ENCODE peak calls at places on chromosome 12, in ten cellular contexts. P is neural progenitor cell; N is cardiac muscle cell; O is AG04450; U is pancreas; E is fibroblast of lung; G is brain microvascular endothelial cell; L is CD8-positive, alpha-beta T cell; S is HCT116; H is stomach. A is an unnamed sample.

GRCh38 chr12:38102197-38102596 is 214.4 kb upstream of the ALG10B start:
- DNase-seq in L (no peak), H (no peak), U (no peak), G (no peak), P (no peak), E (no peak), S (no peak), N (no peak), O (no peak), A (no peak)

GRCh38 chr12:3753549-3754284 is 808 bp upstream of the CRACR2A start:
- DNase-seq in U (no peak), L (no peak), G (no peak), S (no peak), O (no peak), E (no peak), P (no peak), H (no peak), N (no peak), A (no peak)

GRCh38 chr12:11745112-11745511 is 95.6 kb downstream of the ETV6 start:
- DNase-seq in H (no peak), P (no peak), G (no peak), L (no peak), N (no peak), S (no peak), U (no peak), O (no peak), E (no peak), A (no peak)

GRCh38 chr12:14554281-14555008 is 13.2 kb downstream of the PLBD1 start:
- DNase-seq in E (no peak), G (peak; percentile 1), H (peak; percentile 92), U (peak; percentile 77), S (peak; percentile 13), P (no peak), O (no peak), N (peak; percentile 92), L (no peak), A (no peak)

GRCh38 chr12:64679487-64679983 is 69.2 kb downstream of the RASSF3 start:
- DNase-seq in L (peak; percentile 57), H (peak; percentile 71), E (peak; percentile 82), U (peak; percentile 28), N (no peak), S (peak; percentile 74), P (no peak), O (no peak), G (peak; percentile 73), A (no peak)

GRCh38 chr12:108825205-108825950 is 32.0 kb downstream of the SSH1 start:
- DNase-seq in L (no peak), E (peak; percentile 79), S (no peak), G (no peak), N (no peak), H (no peak), U (no peak), O (no peak), P (no peak), A (no peak)

GRCh38 chr12:52191841-52192791 is at the start of gene KRT80:
- DNase-seq in S (peak; percentile 97), E (peak; percentile 100), L (no peak), O (peak; percentile 95), P (no peak), H (peak; percentile 89), G (peak; percentile 96), U (peak; percentile 93), N (no peak), A (no peak)

GRCh38 chr12:93847517-93848452 is 170.6 kb downstream of the CRADD start:
- DNase-seq in G (no peak), U (no peak), N (no peak), L (no peak), P (no peak), S (no peak), O (no peak), E (no peak), H (no peak), A (peak; percentile 83)

GRCh38 chr12:2877959-2878732 is 1.1 kb downstream of the RHNO1 start:
- DNase-seq in S (no peak), E (peak; percentile 27), G (no peak), L (no peak), O (no peak), N (no peak), P (peak; percentile 78), U (no peak), H (no peak), A (no peak)

GRCh38 chr12:54631551-54631950 is 3.1 kb downstream of the LACRT start:
- DNase-seq in N (no peak), U (no peak), L (no peak), E (no peak), S (no peak), H (no peak), G (no peak), O (no peak), P (no peak), A (no peak)

GRCh38 chr12:54634795-54635194 is at the start of gene LACRT:
- DNase-seq in E (no peak), H (no peak), S (no peak), U (no peak), N (no peak), L (no peak), G (no peak), P (no peak), O (no peak), A (no peak)

GRCh38 chr12:54629925-54630324 is 4.8 kb downstream of the LACRT start:
- DNase-seq in N (no peak), P (no peak), E (no peak), O (no peak), L (no peak), G (no peak), U (no peak), S (no peak), H (no peak), A (no peak)

GRCh38 chr12:54628186-54628846 is 6.4 kb downstream of the LACRT start:
- DNase-seq in G (no peak), O (no peak), L (no peak), P (no peak), U (no peak), E (no peak), N (no peak), H (no peak), S (no peak), A (no peak)

DNA sequence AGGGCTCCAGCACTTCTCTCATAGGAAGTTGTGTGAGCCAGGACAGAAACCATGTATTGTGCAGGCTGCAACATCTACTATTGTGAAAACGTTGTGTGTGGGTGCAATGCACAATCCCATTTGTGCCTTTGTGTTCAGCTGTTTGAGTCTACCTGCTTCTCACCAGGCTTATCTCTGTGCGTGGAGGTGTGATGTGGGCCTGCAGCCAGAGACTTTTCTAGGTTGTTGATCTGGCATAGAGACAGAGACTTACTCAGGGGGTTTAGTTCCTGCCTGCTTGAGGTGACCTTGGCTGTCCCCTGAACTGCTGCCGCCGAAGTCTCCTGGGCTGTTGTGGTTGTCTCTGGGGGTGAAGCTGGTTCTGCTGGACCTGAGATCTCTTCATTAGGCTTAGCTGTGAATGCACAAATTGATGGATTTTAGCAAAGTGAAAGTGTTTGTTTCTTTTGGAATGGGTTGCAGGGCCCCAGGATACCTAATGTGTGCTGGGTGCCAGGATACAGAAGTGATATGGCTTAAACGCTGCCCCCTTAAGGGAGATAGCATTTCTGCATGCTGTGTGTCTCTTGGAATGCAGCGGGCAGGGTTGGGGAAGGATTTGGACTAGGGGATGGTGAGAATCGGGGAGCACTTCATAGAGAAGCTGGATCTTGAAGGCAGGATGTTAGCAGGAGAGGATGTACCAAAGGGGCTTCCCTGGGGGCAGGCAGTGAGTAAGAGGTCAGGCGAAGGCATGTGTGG is 2.5 kb downstream of the LACRT start:
- DNase-seq in H (peak; percentile 68), G (no peak), U (peak; percentile 14), O (no peak), E (no peak), S (no peak), N (peak; percentile 11), L (no peak), P (peak; percentile 42), A (no peak)
- TF ChIP-seq CTCF in H (no peak), G (peak; percentile 14), U (no peak), O (no peak), E (no peak), S (peak; percentile 53), N (peak; percentile 15), L (no peak), P (peak; percentile 49), A (peak; percentile 16)

GRCh38 chr12:54005531-54005852 is 3.3 kb upstream of the HOXC8 start:
- DNase-seq in P (no peak), S (no peak), L (no peak), H (no peak), N (no peak), U (no peak), G (no peak), O (no peak), E (no peak), A (no peak)

GRCh38 chr12:54005853-54006699 is 2.7 kb upstream of the HOXC8 start:
- DNase-seq in G (peak; percentile 65), S (no peak), U (peak; percentile 89), H (peak; percentile 93), E (peak; percentile 53), N (peak; percentile 94), O (peak; percentile 20), P (peak; percentile 96), L (peak; percentile 76), A (peak; percentile 80)

GRCh38 chr12:54004063-54004840 is 4.3 kb downstream of the HOXC9 start:
- DNase-seq in N (no peak), H (no peak), L (no peak), E (no peak), O (no peak), U (no peak), S (no peak), G (no peak), P (no peak), A (no peak)

GRCh38 chr12:54003625-54004024 is 3.7 kb downstream of the HOXC9 start:
- DNase-seq in S (no peak), G (no peak), P (no peak), E (no peak), N (no peak), O (no peak), U (no peak), H (no peak), L (no peak), A (no peak)

GRCh38 chr12:54004841-54005530 is 3.8 kb upstream of the HOXC8 start:
- DNase-seq in O (no peak), E (no peak), S (no peak), L (no peak), G (no peak), P (peak; percentile 57), N (no peak), U (no peak), H (no peak), A (no peak)
- H3K4me3 ChIP-seq in O (no peak overlapping the region), E (no peak overlapping the region), S (no peak overlapping the region), L (no peak overlapping the region), G (no peak overlapping the region), P (no peak overlapping the region), N (no peak overlapping the region), U (no peak overlapping the region), H (no peak overlapping the region), A (no peak overlapping the region)

GRCh38 chr12:8146416-8146771 is 10.4 kb upstream of the ZNF705A start:
- DNase-seq in G (no peak), H (no peak), U (no peak), O (no peak), L (no peak), S (no peak), N (no peak), P (no peak), E (no peak), A (no peak)

GRCh38 chr12:8145754-8146415 is 10.9 kb upstream of the ZNF705A start:
- DNase-seq in L (no peak), P (peak; percentile 65), N (no peak), S (no peak), H (no peak), O (peak; percentile 37), G (peak; percentile 79), U (peak; percentile 35), E (peak; percentile 94), A (no peak)
- H3K27me3 ChIP-seq in L (no peaks in the 10 kb centered on the region), P (no peaks in the 10 kb centered on the region), N (no peaks in the 10 kb centered on the region), S (no peaks in the 10 kb centered on the region), H (no peaks in the 10 kb centered on the region), O (no peaks in the 10 kb centered on the region), G (no peaks in the 10 kb centered on the region), U (no peaks in the 10 kb centered on the region), E (no peaks in the 10 kb centered on the region), A (no peaks in the 10 kb centered on the region)

GRCh38 chr12:100573168-100573498 is 351 bp upstream of the GAS2L3 start:
- DNase-seq in P (no peak), G (no peak), U (no peak), E (no peak), S (no peak), N (no peak), O (no peak), H (no peak), L (no peak), A (no peak)
- TF ChIP-seq CTCF in P (no peak), G (no peak), U (no peak), E (no peak), S (no peak), N (no peak), O (no peak), H (no peak), L (no peak), A (no peak)

A was measured in GM06990.